ENCODE peak calls at places on chromosomes 4 and X, in four cellular contexts. I is SK-N-SH, G is HepG2, P is GM12878. L is an unnamed sample.

GRCh38 chr4:96170198-96170597 is 330.3 kb downstream of the PDHA2 start:
- DNase-seq in I (peak), G (no peak), P (no peak), L (peak)

GRCh38 chrX:46722742-46723568 is 36.0 kb downstream of the SLC9A7 start:
- DNase-seq in I (no peak), G (no peak), P (no peak), L (no peak)

GRCh38 chrX:46184749-46185148 is 360.5 kb downstream of the ZNF674 start:
- DNase-seq in I (no peak), G (no peak), P (no peak), L (no peak)

GRCh38 chr4:25169446-25169845 is 9.2 kb upstream of the SEPSECS start:
- DNase-seq in I (no peak), G (no peak), P (no peak), L (no peak)

GRCh38 chr4:4410271-4410670 is 23.4 kb downstream of the NSG1 start:
- DNase-seq in I (no peak), G (no peak), P (no peak), L (no peak)

GRCh38 chr4:100340534-100341364 is 150.5 kb upstream of the DDIT4L start:
- DNase-seq in I (no peak), G (no peak), P (no peak), L (no peak)

GRCh38 chr4:75497133-75497532 is 17.1 kb downstream of the RCHY1 start:
- DNase-seq in I (no peak), G (no peak), P (no peak), L (no peak)

GRCh38 chrX:151384807-151385206 is 12.2 kb upstream of the VMA21 start:
- DNase-seq in I (no peak), G (no peak), P (no peak), L (no peak)

GRCh38 chr4:20301161-20301560 is 49.5 kb downstream of the SLIT2 start:
- DNase-seq in I (no peak), G (no peak), P (no peak), L (no peak)

GRCh38 chr4:140237616-140238352 is 83.8 kb upstream of the MAML3 start:
- DNase-seq in I (peak), G (no peak), P (no peak), L (no peak)

GRCh38 chrX:66022742-66023725 is 16.8 kb downstream of the VSIG4 start:
- DNase-seq in I (no peak), G (no peak), P (no peak), L (peak)

GRCh38 chrX:120549483-120550452 is 11.0 kb downstream of the CUL4B start:
- DNase-seq in I (no peak), G (peak), P (no peak), L (peak)

GRCh38 chr4:7756561-7757355 is 182.9 kb downstream of the AFAP1 start:
- DNase-seq in I (no peak), G (no peak), P (no peak), L (no peak)

GRCh38 chr4:183540498-183540953 is 35.7 kb downstream of the ING2 start:
- DNase-seq in I (no peak), G (no peak), P (no peak), L (no peak)

GRCh38 chrX:19658030-19658429 is 142.7 kb upstream of the MAP3K15 start:
- DNase-seq in I (no peak), G (no peak), P (no peak), L (no peak)

GRCh38 chr4:71275004-71275403 is 63.8 kb upstream of the SLC4A4 start:
- DNase-seq in I (no peak), G (no peak), P (no peak), L (no peak)

GRCh38 chrX:1500701-1501624 is 36.0 kb downstream of the P2RY8 start:
- DNase-seq in I (no peak), G (no peak), P (peak), L (no peak)

GRCh38 chr4:128286474-128287158 is 997 bp downstream of the PGRMC2 start:
- DNase-seq in I (peak), G (peak), P (no peak), L (peak)

GRCh38 chr4:97910005-97910404 is 233.3 kb downstream of the STPG2 start:
- DNase-seq in I (no peak), G (no peak), P (no peak), L (no peak)

GRCh38 chrX:108439961-108440696 is 491 bp downstream of the COL4A5 start:
- DNase-seq in I (no peak), G (no peak), P (no peak), L (peak)

GRCh38 chr4:1477045-1477905 is 71.0 kb upstream of the NKX1-1 start:
- DNase-seq in I (peak), G (no peak), P (no peak), L (no peak)

GRCh38 chr4:142781114-142781513 is 65.0 kb downstream of the INPP4B start:
- DNase-seq in I (no peak), G (no peak), P (no peak), L (no peak)

GRCh38 chr4:16226816-16227461 is 668 bp upstream of the TAPT1 start:
- DNase-seq in I (peak), G (peak), P (no peak), L (peak)

GRCh38 chrX:154046262-154046771 is 26.6 kb upstream of the IRAK1 start:
- DNase-seq in I (no peak), G (no peak), P (no peak), L (no peak)

GRCh38 chrX:83416273-83416672 is 91.8 kb upstream of the POU3F4 start:
- DNase-seq in I (peak), G (no peak), P (no peak), L (no peak)

GRCh38 chrX:113019958-113020357 is 179.3 kb upstream of the AMOT start:
- DNase-seq in I (no peak), G (no peak), P (no peak), L (no peak)

GRCh38 chr4:189769131-189769530 is 171.5 kb upstream of the FRG1 start:
- DNase-seq in I (no peak), G (no peak), P (no peak), L (no peak)

GRCh38 chr4:105092356-105092755 is 54.3 kb upstream of the TET2 start:
- DNase-seq in I (no peak), G (no peak), P (no peak), L (no peak)

GRCh38 chr4:177105526-177105925 is 204.1 kb upstream of the NEIL3 start:
- DNase-seq in I (no peak), G (no peak), P (no peak), L (no peak)

GRCh38 chr4:155392486-155393184 is 15.9 kb upstream of the MAP9 start:
- DNase-seq in I (no peak), G (peak), P (no peak), L (no peak)

GRCh38 chr4:81237791-81238190 is 22.8 kb upstream of the PRKG2 start:
- DNase-seq in I (no peak), G (no peak), P (no peak), L (no peak)

GRCh38 chrX:134460005-134460860 is at the start of gene HPRT1:
- DNase-seq in I (peak), G (peak), P (no peak), L (peak)

GRCh38 chr4:186285147-186285546 is 19.2 kb downstream of the F11 start:
- DNase-seq in I (no peak), G (no peak), P (no peak), L (no peak)

GRCh38 chr4:150211016-150211415 is 132.8 kb downstream of the DCLK2 start:
- DNase-seq in I (no peak), G (no peak), P (no peak), L (no peak)

GRCh38 chr4:6676722-6677558 is 16.7 kb upstream of the S100P start:
- DNase-seq in I (no peak), G (no peak), P (no peak), L (no peak)
- H3K9ac ChIP-seq in I (no peak), G (peak), P (no peak), L (peak)

DNA sequence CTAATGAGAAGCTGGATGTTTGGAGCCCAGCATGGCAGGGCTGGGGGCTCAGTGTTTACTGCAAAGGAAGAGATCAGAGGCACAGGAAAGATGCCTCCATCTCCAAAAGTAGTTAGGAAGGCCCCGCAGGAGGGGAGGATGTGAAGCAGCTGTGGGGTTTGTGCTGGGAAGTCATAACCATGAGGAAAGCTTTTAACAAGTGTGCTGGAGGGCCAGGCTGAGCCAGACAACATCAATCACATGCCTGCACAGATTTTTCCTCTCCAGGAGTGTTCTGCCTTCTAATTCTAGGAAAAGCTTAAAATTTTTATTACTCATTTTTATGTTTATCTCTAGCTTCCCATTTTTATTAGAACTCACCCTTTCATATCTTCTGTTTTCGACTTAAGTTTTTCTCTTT is 65.4 kb downstream of the GPR82 start:
- DNase-seq in I (no peak), G (no peak), P (no peak), L (no peak)
- TF ChIP-seq JUND in I (no peak), G (no peak), P (no peak), L (no peak)

GRCh38 chr4:88531549-88531948 is 8.0 kb upstream of the PYURF start:
- DNase-seq in I (no peak), G (no peak), P (no peak), L (no peak)
- TF ChIP-seq SMC3 in I (no peak), G (no peak), P (no peak), L (no peak)

GRCh38 chr4:47106561-47106960 is 75.2 kb downstream of the GABRB1 start:
- DNase-seq in I (no peak), G (no peak), P (no peak), L (no peak)

GRCh38 chr4:47109379-47109778 is 78.0 kb downstream of the GABRB1 start:
- DNase-seq in I (no peak), G (no peak), P (no peak), L (no peak)

GRCh38 chr4:47104986-47105385 is 73.6 kb downstream of the GABRB1 start:
- DNase-seq in I (no peak), G (no peak), P (no peak), L (no peak)

GRCh38 chr4:47110670-47111069 is 79.3 kb downstream of the GABRB1 start:
- DNase-seq in I (no peak), G (no peak), P (no peak), L (no peak)
- H3K9ac ChIP-seq in I (no peak), G (no peak), P (no peak), L (no peak)

DNA sequence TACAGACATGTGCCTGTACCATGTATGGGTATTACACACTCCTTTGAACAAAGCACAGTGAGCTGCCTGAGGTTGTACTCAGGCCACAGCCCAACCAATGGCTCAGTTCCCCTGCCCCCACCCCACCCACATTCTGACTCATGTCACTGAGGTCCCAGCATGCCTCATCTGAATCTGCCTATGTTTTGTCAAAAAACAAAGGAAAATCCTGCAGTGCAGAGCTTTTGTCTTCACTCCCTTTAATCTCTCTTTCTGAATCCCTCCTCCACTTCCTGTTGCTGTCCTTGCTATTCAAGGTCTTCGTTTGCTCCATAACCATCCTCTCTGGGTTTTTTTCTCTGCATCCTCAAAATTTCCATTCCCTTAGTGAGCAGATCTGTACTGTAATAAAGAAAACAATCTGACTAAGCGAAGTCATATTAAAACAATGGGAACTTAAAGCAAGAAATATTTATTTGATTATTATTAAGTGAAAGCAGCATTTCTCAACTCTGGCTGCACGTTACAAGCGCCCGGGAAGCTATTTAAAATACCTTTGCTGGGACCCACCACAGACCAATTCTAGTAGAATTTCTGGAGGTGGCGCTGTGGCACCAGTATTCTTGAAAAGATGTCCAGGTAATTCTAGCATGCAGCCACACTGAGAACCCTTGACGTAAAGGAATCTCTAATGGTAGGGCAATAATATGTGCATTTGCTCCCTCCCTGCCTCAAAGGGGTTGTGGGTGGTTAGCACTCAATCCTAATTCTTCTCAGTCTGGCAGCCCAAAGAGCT is 8.8 kb downstream of the GUCY2F start:
- DNase-seq in I (peak), G (peak), P (no peak), L (no peak)
- TF ChIP-seq JUND in I (no peak), G (no peak), P (no peak), L (no peak)

GRCh38 chr4:122930877-122931276 is 8.5 kb upstream of the NUDT6 start:
- DNase-seq in I (no peak), G (no peak), P (no peak), L (no peak)
- TF ChIP-seq SMC3 in I (no peak), G (no peak), P (peak), L (no peak)

DNA sequence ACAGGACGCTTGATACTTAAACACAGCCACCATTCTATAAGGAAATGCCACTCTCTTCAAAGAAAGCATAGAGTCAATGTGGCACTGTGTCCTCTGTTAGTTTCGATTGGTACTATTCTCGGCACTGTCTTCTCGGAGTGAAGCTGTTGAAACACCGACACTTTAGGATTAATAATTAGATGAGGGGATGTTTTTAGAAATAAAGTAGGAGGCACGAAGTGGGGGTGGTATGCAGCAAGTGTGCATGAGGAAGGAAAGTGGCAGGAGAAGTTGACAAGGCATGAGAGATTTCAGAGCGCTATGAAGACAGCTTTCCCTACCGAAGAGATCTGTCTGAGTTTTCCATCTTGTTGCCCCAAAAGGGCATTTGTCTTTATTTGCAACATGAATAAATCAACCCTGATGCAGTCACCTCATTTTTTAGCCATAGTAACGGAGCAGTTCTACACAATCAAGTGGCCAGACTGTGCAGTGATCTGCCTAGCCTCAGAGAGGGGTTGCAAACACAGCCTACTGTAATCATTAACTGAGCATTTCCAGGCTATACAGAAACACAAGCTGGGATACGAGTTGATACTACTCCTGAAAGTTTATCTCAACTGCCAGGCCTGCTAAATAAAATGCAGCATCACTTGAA is 8.3 kb downstream of the GPRIN3 start:
- DNase-seq in I (no peak), G (no peak), P (no peak), L (peak)
- H3K9ac ChIP-seq in I (no peak), G (no peak), P (no peak), L (no peak)

GRCh38 chr4:77199701-77200100 is 42.7 kb downstream of the CCNG2 start:
- DNase-seq in I (no peak), G (no peak), P (no peak), L (no peak)
- TF ChIP-seq JUND in I (no peak), G (no peak), P (no peak), L (no peak)

GRCh38 chrX:149374751-149375150 is 130.4 kb downstream of the IDS start:
- DNase-seq in I (no peak), G (no peak), P (no peak), L (no peak)

GRCh38 chrX:149371984-149372383 is 133.1 kb downstream of the IDS start:
- DNase-seq in I (no peak), G (no peak), P (no peak), L (no peak)

GRCh38 chrX:149370097-149370496 is 135.0 kb downstream of the IDS start:
- DNase-seq in I (no peak), G (no peak), P (no peak), L (no peak)

GRCh38 chrX:149372861-149373260 is 132.2 kb downstream of the IDS start:
- DNase-seq in I (no peak), G (no peak), P (no peak), L (no peak)
- TF ChIP-seq SMC3 in I (no peak), G (no peak), P (no peak), L (no peak)

L was measured in K562.